ENCODE peak calls at places on chromosomes 6 and 20, in four cellular contexts. One of them, this sample, is unnamed.

GRCh38 chr20:44650777-44651493 is 564 bp downstream of the ADA start:
- DNase-seq in MM.1S: peak
- DNase-seq in AG10803: no peak
- DNase-seq in GM12865: peak
- DNase-seq in this sample: no peak

GRCh38 chr6:123519191-123519510 is 117.6 kb downstream of the TRDN start:
- DNase-seq in MM.1S: no peak
- DNase-seq in AG10803: no peak
- DNase-seq in GM12865: no peak
- DNase-seq in this sample: no peak

GRCh38 chr6:145067430-145067829 is 667.9 kb downstream of the EPM2A start:
- DNase-seq in MM.1S: no peak
- DNase-seq in AG10803: peak
- DNase-seq in GM12865: no peak
- DNase-seq in this sample: no peak

GRCh38 chr6:106748547-106749207 is 119.3 kb downstream of the QRSL1 start:
- DNase-seq in MM.1S: no peak
- DNase-seq in AG10803: no peak
- DNase-seq in GM12865: no peak
- DNase-seq in this sample: no peak

GRCh38 chr6:152575621-152576150 is 61.5 kb downstream of the SYNE1 start:
- DNase-seq in MM.1S: no peak
- DNase-seq in AG10803: peak
- DNase-seq in GM12865: peak
- DNase-seq in this sample: no peak

GRCh38 chr6:148398244-148398643 is 55.6 kb downstream of the SASH1 start:
- DNase-seq in MM.1S: no peak
- DNase-seq in AG10803: no peak
- DNase-seq in GM12865: no peak
- DNase-seq in this sample: no peak

GRCh38 chr6:37202788-37203491 is 33.0 kb downstream of the PIM1 start:
- DNase-seq in MM.1S: no peak
- DNase-seq in AG10803: no peak
- DNase-seq in GM12865: no peak
- DNase-seq in this sample: no peak

GRCh38 chr20:34834459-34834893 is 9.0 kb upstream of the NCOA6 start:
- DNase-seq in MM.1S: peak
- DNase-seq in AG10803: peak
- DNase-seq in GM12865: peak
- DNase-seq in this sample: no peak

GRCh38 chr6:44116643-44117382 is 10.4 kb downstream of the MRPL14 start:
- DNase-seq in MM.1S: no peak
- DNase-seq in AG10803: peak
- DNase-seq in GM12865: no peak
- DNase-seq in this sample: no peak

GRCh38 chr6:54647301-54647664 is 199.3 kb upstream of the FAM83B start:
- DNase-seq in MM.1S: no peak
- DNase-seq in AG10803: no peak
- DNase-seq in GM12865: no peak
- DNase-seq in this sample: no peak

GRCh38 chr20:64000906-64001305 is 20.0 kb downstream of the PRPF6 start:
- DNase-seq in MM.1S: no peak
- DNase-seq in AG10803: no peak
- DNase-seq in GM12865: no peak
- DNase-seq in this sample: no peak

DNA sequence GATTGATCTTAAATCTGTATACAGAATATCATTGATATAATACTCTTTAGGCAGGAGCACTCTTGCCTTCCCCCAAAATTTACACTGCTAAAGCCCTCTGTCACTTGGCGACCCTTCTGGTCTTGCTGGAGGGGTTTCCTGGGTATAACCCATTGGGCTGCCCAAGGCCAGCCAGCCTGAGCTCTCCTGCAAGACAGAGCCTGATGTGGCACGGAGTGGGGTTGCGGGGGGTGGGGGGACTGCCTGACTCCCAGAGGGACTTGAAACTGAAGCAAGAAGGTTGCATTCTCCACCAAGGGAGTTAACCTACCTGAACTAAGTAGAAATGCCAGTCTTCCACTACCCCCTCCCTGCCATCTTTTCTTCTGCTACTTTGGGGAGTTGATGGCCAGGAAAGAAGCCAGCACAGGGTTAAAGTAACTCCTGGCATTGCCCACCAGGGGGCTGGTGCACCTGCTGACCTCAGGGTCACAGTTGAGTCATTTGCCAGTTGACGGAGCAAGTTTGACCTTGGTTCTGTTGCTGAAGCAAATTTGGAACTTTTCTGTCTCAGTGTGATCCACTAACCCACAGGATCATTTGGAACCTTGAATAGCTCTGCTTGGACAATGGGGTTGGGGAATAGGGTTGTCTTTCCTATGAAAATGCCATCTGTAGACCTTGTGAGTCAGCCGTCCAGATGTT is 79.4 kb downstream of the ASXL1 start:
- DNase-seq in MM.1S: no peak
- DNase-seq in AG10803: no peak
- DNase-seq in GM12865: no peak
- DNase-seq in this sample: no peak
- TF ChIP-seq CTCF in MM.1S: peak
- TF ChIP-seq CTCF in AG10803: peak
- TF ChIP-seq CTCF in GM12865: peak
- TF ChIP-seq CTCF in this sample: peak

DNA sequence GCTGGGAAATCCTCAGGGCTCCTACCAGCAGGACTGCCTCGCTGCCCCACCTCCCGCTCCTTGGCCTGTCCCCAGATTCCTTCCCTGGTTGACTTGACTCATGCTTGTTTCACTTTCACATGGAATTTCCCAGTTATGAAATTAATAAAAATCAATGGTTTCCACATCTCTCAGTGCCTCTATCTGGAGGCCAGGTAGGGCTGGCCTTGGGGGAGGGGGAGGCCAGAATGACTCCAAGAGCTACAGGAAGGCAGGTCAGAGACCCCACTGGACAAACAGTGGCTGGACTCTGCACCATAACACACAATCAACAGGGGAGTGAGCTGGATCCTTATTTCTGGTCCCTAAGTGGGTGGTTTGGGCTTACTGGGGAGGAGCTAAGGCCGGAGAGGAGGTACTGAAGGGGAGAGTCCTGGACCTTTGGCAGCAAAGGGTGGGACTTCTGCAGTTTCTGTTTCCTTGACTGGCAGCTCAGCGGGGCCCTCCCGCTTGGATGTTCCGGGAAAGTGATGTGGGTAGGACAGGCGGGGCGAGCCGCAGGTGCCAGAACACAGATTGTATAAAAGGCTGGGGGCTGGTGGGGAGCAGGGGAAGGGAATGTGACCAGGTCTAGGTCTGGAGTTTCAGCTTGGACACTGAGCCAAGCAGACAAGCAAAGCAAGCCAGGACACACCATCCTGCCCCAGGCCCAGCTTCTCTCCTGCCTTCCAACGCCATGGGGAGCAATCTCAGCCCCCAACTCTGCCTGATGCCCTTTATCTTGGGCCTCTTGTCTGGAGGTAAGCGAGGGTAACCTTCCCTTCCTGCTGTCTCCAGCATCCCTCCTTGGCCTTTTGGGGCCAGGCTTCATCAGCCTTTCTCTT is at the start of gene CFB:
- DNase-seq in MM.1S: no peak
- DNase-seq in AG10803: peak
- DNase-seq in GM12865: no peak
- DNase-seq in this sample: no peak
- H3K4me3 ChIP-seq in MM.1S: no peak
- H3K4me3 ChIP-seq in AG10803: peak
- H3K4me3 ChIP-seq in GM12865: no peak
- H3K4me3 ChIP-seq in this sample: no peak

GRCh38 chr6:169643521-169643920 is 58.3 kb downstream of the WDR27 start:
- DNase-seq in MM.1S: no peak
- DNase-seq in AG10803: no peak
- DNase-seq in GM12865: no peak
- DNase-seq in this sample: no peak
- TF ChIP-seq CTCF in MM.1S: no peak
- TF ChIP-seq CTCF in AG10803: no peak
- TF ChIP-seq CTCF in GM12865: no peak
- TF ChIP-seq CTCF in this sample: no peak

GRCh38 chr20:47353697-47354387 is 2.7 kb downstream of the ZMYND8 start:
- DNase-seq in MM.1S: peak
- DNase-seq in AG10803: no peak
- DNase-seq in GM12865: peak
- DNase-seq in this sample: no peak
- H3K4me3 ChIP-seq in MM.1S: peak
- H3K4me3 ChIP-seq in AG10803: peak
- H3K4me3 ChIP-seq in GM12865: peak
- H3K4me3 ChIP-seq in this sample: peak